ENCODE peak calls at places on chromosomes 5 and 9, in nine cellular contexts. One of them, this sample, is unnamed. For H3K36me3 and H3K4me1, the result is how much of the 10 kb centered on the place peaks cover.

GRCh38 chr5:135457424-135458071 is 5.4 kb upstream of the TIFAB start:
- DNase-seq in H1: peak
- DNase-seq in SK-N-SH: peak
- DNase-seq in heart left ventricle: peak
- DNase-seq in right atrium auricular region: no peak
- DNase-seq in upper lobe of right lung: peak
- DNase-seq in cardiac muscle cell: peak
- DNase-seq in PC-3: peak
- DNase-seq in fibroblast of lung: peak
- DNase-seq in this sample: peak

GRCh38 chr5:119409235-119409815 is 43.0 kb upstream of the HSD17B4 start:
- DNase-seq in H1: peak
- DNase-seq in PC-3: no peak
- DNase-seq in heart left ventricle: no peak
- DNase-seq in cardiac muscle cell: no peak
- DNase-seq in right atrium auricular region: no peak
- DNase-seq in fibroblast of lung: no peak
- DNase-seq in upper lobe of right lung: no peak
- DNase-seq in SK-N-SH: no peak
- DNase-seq in this sample: no peak

GRCh38 chr5:145975001-145975360 is 38.6 kb downstream of the SH3RF2 start:
- DNase-seq in H1: no peak
- DNase-seq in cardiac muscle cell: no peak
- DNase-seq in SK-N-SH: no peak
- DNase-seq in fibroblast of lung: peak
- DNase-seq in PC-3: no peak
- DNase-seq in right atrium auricular region: no peak
- DNase-seq in heart left ventricle: no peak
- DNase-seq in upper lobe of right lung: no peak
- DNase-seq in this sample: peak

GRCh38 chr5:153135416-153135815 is 355.1 kb upstream of the GRIA1 start:
- DNase-seq in H1: no peak
- DNase-seq in cardiac muscle cell: no peak
- DNase-seq in right atrium auricular region: no peak
- DNase-seq in upper lobe of right lung: no peak
- DNase-seq in SK-N-SH: no peak
- DNase-seq in heart left ventricle: no peak
- DNase-seq in PC-3: peak
- DNase-seq in fibroblast of lung: no peak
- DNase-seq in this sample: no peak

GRCh38 chr5:29157975-29158374 is 2035.5 kb upstream of the CDH6 start:
- DNase-seq in PC-3: no peak
- DNase-seq in SK-N-SH: no peak
- DNase-seq in H1: no peak
- DNase-seq in heart left ventricle: no peak
- DNase-seq in upper lobe of right lung: no peak
- DNase-seq in fibroblast of lung: no peak
- DNase-seq in cardiac muscle cell: no peak
- DNase-seq in right atrium auricular region: no peak
- DNase-seq in this sample: no peak

GRCh38 chr5:158203256-158203655 is 344.3 kb upstream of the CLINT1 start:
- DNase-seq in heart left ventricle: no peak
- DNase-seq in upper lobe of right lung: no peak
- DNase-seq in SK-N-SH: no peak
- DNase-seq in PC-3: no peak
- DNase-seq in H1: no peak
- DNase-seq in fibroblast of lung: no peak
- DNase-seq in right atrium auricular region: no peak
- DNase-seq in cardiac muscle cell: no peak
- DNase-seq in this sample: no peak

GRCh38 chr5:131022811-131023210 is 142.2 kb downstream of the HINT1 start:
- DNase-seq in fibroblast of lung: no peak
- DNase-seq in PC-3: no peak
- DNase-seq in heart left ventricle: no peak
- DNase-seq in cardiac muscle cell: no peak
- DNase-seq in right atrium auricular region: no peak
- DNase-seq in upper lobe of right lung: no peak
- DNase-seq in SK-N-SH: no peak
- DNase-seq in H1: no peak
- DNase-seq in this sample: no peak

GRCh38 chr5:74021090-74021489 is 395.1 kb downstream of the ARHGEF28 start:
- DNase-seq in SK-N-SH: no peak
- DNase-seq in fibroblast of lung: no peak
- DNase-seq in upper lobe of right lung: no peak
- DNase-seq in H1: no peak
- DNase-seq in cardiac muscle cell: no peak
- DNase-seq in PC-3: no peak
- DNase-seq in right atrium auricular region: no peak
- DNase-seq in heart left ventricle: no peak
- DNase-seq in this sample: no peak

GRCh38 chr5:164010900-164011299 is 505.5 kb downstream of the MAT2B start:
- DNase-seq in right atrium auricular region: no peak
- DNase-seq in PC-3: no peak
- DNase-seq in upper lobe of right lung: no peak
- DNase-seq in cardiac muscle cell: no peak
- DNase-seq in heart left ventricle: no peak
- DNase-seq in fibroblast of lung: no peak
- DNase-seq in SK-N-SH: no peak
- DNase-seq in H1: no peak
- DNase-seq in this sample: no peak

DNA sequence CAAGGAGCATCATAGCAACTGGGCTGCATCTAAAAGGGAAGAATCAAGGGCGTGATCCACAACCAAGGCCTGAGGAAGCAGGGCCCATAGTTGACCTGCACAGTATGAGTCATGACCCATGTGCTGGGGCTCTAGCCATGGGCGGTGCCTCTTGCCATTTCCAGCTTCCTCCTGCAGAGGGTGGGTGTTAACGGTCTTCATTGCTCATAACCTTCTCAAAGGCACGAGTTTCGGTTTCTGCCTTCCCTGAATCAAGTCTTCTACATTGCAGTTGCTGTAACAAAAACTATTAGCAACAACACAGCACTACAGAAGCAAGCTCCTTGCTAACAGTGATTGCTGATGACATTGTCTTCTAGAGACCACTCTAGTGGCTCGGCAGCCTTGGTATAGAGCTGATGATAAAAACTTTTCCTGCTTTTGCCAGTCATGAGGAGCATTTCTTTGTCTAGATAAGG is 66.9 kb downstream of the CTSL start:
- DNase-seq in fibroblast of lung: peak
- DNase-seq in upper lobe of right lung: peak
- DNase-seq in SK-N-SH: no peak
- DNase-seq in H1: no peak
- DNase-seq in PC-3: peak
- DNase-seq in cardiac muscle cell: no peak
- DNase-seq in right atrium auricular region: peak
- DNase-seq in heart left ventricle: peak
- DNase-seq in this sample: peak
- TF ChIP-seq CTCF in fibroblast of lung: peak
- TF ChIP-seq CTCF in upper lobe of right lung: peak
- TF ChIP-seq CTCF in SK-N-SH: peak
- TF ChIP-seq CTCF in H1: no peak
- TF ChIP-seq CTCF in PC-3: no peak
- TF ChIP-seq CTCF in cardiac muscle cell: peak
- TF ChIP-seq CTCF in right atrium auricular region: no peak
- TF ChIP-seq CTCF in heart left ventricle: no peak
- TF ChIP-seq CTCF in this sample: peak

GRCh38 chr5:148395031-148395430 is 11.3 kb downstream of the FBXO38 start:
- DNase-seq in H1: no peak
- DNase-seq in SK-N-SH: no peak
- DNase-seq in PC-3: no peak
- DNase-seq in heart left ventricle: no peak
- DNase-seq in upper lobe of right lung: no peak
- DNase-seq in fibroblast of lung: no peak
- DNase-seq in cardiac muscle cell: no peak
- DNase-seq in right atrium auricular region: no peak
- DNase-seq in this sample: no peak
- H3K36me3 ChIP-seq in H1: under half
- H3K36me3 ChIP-seq in SK-N-SH: half or more
- H3K36me3 ChIP-seq in PC-3: under half
- H3K36me3 ChIP-seq in heart left ventricle: under half
- H3K36me3 ChIP-seq in upper lobe of right lung: under half
- H3K36me3 ChIP-seq in fibroblast of lung: under half
- H3K36me3 ChIP-seq in cardiac muscle cell: under half
- H3K36me3 ChIP-seq in right atrium auricular region: under half
- H3K36me3 ChIP-seq in this sample: under half

GRCh38 chr5:143129203-143129602 is 274.3 kb downstream of the NR3C1 start:
- DNase-seq in fibroblast of lung: no peak
- DNase-seq in right atrium auricular region: no peak
- DNase-seq in PC-3: no peak
- DNase-seq in heart left ventricle: no peak
- DNase-seq in SK-N-SH: no peak
- DNase-seq in cardiac muscle cell: no peak
- DNase-seq in upper lobe of right lung: no peak
- DNase-seq in H1: no peak
- DNase-seq in this sample: no peak
- H3K4me1 ChIP-seq in fibroblast of lung: under half
- H3K4me1 ChIP-seq in right atrium auricular region: under half
- H3K4me1 ChIP-seq in PC-3: under half
- H3K4me1 ChIP-seq in heart left ventricle: half or more
- H3K4me1 ChIP-seq in SK-N-SH: under half
- H3K4me1 ChIP-seq in cardiac muscle cell: under half
- H3K4me1 ChIP-seq in upper lobe of right lung: under half
- H3K4me1 ChIP-seq in H1: under half
- H3K4me1 ChIP-seq in this sample: half or more

DNA sequence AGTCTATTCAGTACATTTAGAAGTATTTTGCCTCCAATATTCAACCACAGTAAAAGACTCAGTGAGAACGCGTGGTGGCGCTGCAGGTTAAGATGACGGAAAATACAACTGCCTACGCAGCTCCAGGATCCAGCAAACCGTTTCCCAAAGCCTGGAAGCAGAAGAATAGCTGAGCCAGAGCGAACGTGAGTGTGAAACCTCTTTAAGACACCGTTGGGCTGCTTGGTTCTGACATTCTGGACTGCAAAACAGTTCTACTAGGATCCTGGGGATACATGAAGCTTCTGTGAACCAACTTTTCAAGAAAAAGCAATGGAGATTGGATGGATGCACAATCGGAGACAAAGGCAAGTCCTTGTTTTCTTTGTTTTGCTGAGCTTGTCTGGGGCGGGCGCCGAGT is at the start of gene PCDHB16:
- DNase-seq in H1: peak
- DNase-seq in upper lobe of right lung: no peak
- DNase-seq in fibroblast of lung: peak
- DNase-seq in right atrium auricular region: peak
- DNase-seq in SK-N-SH: peak
- DNase-seq in cardiac muscle cell: peak
- DNase-seq in PC-3: no peak
- DNase-seq in heart left ventricle: no peak
- DNase-seq in this sample: no peak
- TF ChIP-seq CTCF in H1: peak
- TF ChIP-seq CTCF in upper lobe of right lung: peak
- TF ChIP-seq CTCF in fibroblast of lung: no peak
- TF ChIP-seq CTCF in right atrium auricular region: peak
- TF ChIP-seq CTCF in SK-N-SH: peak
- TF ChIP-seq CTCF in cardiac muscle cell: no peak
- TF ChIP-seq CTCF in PC-3: no peak
- TF ChIP-seq CTCF in heart left ventricle: peak
- TF ChIP-seq CTCF in this sample: peak